ENCODE peak calls at places on chromosomes 3 and 15, in eight cellular contexts. H is bronchial epithelial cell, R is HFF-Myc, L is HL-60, C is uterus, J is AG09309, M is heart right ventricle, Z is NB4. S is an unnamed sample.

GRCh38 chr3:10552631-10552943 is 47.2 kb upstream of the ATP2B2 start:
- DNase-seq in R (no peak), C (no peak), H (no peak), Z (peak), L (peak), M (no peak), J (no peak), S (no peak)

GRCh38 chr3:14371573-14372474 is 30.6 kb upstream of the SLC6A6 start:
- DNase-seq in R (peak), H (peak), L (peak), M (peak), C (no peak), J (peak), Z (peak), S (peak)

GRCh38 chr3:37811625-37812356 is 49.9 kb upstream of the CTDSPL start:
- DNase-seq in Z (no peak), L (no peak), M (no peak), R (no peak), J (no peak), C (no peak), H (no peak), S (no peak)

GRCh38 chr3:30557904-30558303 is 48.5 kb upstream of the TGFBR2 start:
- DNase-seq in R (no peak), J (no peak), M (no peak), Z (no peak), H (no peak), C (no peak), L (no peak), S (no peak)

GRCh38 chr3:1118074-1118473 is 25.2 kb downstream of the CNTN6 start:
- DNase-seq in J (no peak), Z (no peak), C (no peak), R (no peak), H (peak), M (no peak), L (no peak), S (no peak)

GRCh38 chr3:39485547-39485946 is 18.1 kb downstream of the MOBP start:
- DNase-seq in L (no peak), J (no peak), R (no peak), M (no peak), Z (no peak), H (no peak), C (no peak), S (no peak)

GRCh38 chr3:50574280-50574831 is 5.0 kb downstream of the HEMK1 start:
- DNase-seq in M (no peak), Z (no peak), H (no peak), R (no peak), J (no peak), L (no peak), C (no peak), S (peak)

GRCh38 chr3:149970716-149971402 is at the start of gene PFN2:
- DNase-seq in R (no peak), Z (peak), J (no peak), L (no peak), C (peak), H (peak), M (peak), S (peak)

GRCh38 chr3:142716102-142716501 is 7.7 kb upstream of the TRPC1 start:
- DNase-seq in H (no peak), J (no peak), R (no peak), Z (no peak), C (no peak), M (no peak), L (no peak), S (no peak)

GRCh38 chr3:177104299-177104992 is 92.8 kb downstream of the TBL1XR1 start:
- DNase-seq in M (no peak), H (no peak), Z (no peak), J (no peak), C (no peak), L (no peak), R (no peak), S (no peak)

GRCh38 chr3:36597422-36597821 is 166.9 kb downstream of the DCLK3 start:
- DNase-seq in Z (peak), R (no peak), C (no peak), J (peak), H (peak), L (no peak), M (no peak), S (no peak)

GRCh38 chr15:85354432-85354831 is 26.0 kb upstream of the AKAP13 start:
- DNase-seq in Z (no peak), C (no peak), H (no peak), R (no peak), M (no peak), L (no peak), J (no peak), S (no peak)

GRCh38 chr15:40843885-40844542 is at the start of gene SPINT1:
- DNase-seq in C (no peak), Z (peak), M (peak), H (peak), L (no peak), R (no peak), J (no peak), S (peak)

GRCh38 chr3:173096994-173097785 is 43.8 kb downstream of the SPATA16 start:
- DNase-seq in L (no peak), Z (no peak), M (no peak), C (no peak), H (peak), R (no peak), J (no peak), S (no peak)

GRCh38 chr3:150078983-150079739 is 108.5 kb upstream of the PFN2 start:
- DNase-seq in M (no peak), H (peak), J (peak), Z (no peak), C (peak), R (no peak), L (no peak), S (no peak)

GRCh38 chr3:98333989-98334606 is 19.6 kb upstream of the OR5K4 start:
- DNase-seq in M (no peak), R (peak), C (no peak), H (no peak), J (no peak), Z (no peak), L (no peak), S (no peak)

GRCh38 chr15:65377976-65378366 is at the start of gene IGDCC3:
- DNase-seq in Z (no peak), L (no peak), J (no peak), C (no peak), H (no peak), R (no peak), M (no peak), S (no peak)
- H3K4me3 ChIP-seq in Z (no peak), L (no peak), J (peak), C (peak), H (peak), R (peak), M (peak), S (no peak)

DNA sequence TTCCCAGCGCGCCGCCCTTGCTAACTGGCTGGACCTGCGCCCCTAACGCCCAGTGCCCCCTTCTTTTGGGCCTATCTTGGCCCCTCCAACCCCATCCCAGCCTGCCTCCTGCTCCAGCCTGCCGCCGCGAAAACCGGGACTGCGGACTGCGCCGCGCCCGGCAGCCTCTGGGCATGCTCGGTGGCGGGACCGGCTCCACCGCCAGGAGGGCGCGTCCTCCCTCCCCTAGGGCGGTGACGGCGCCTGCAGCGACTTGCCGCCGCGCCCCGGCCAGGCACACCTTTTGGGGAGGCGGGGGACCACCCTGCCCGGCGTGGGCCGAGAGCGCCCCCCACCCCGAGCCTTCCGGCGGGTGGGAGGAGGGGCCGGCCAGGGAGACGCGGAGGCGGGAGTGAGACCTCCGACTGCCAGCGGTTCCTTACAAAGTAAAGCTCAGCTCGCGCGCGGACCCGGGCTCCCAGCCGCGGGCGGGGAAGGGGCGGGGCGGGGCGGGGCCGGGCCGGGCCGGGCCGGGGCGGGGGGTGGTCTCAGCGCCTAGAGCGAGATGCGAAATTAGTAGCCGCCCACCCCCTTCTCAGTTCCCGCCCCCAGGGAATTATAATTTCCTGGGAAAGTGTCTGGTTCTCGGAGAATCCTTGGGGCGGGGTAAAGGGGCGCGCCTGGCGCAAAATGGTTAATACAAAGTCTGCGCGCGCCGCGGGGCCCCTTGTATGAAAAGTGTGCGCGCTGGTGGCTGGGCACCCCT is 225.0 kb upstream of the IL12A start:
- DNase-seq in M (peak), L (no peak), J (peak), C (peak), R (peak), H (peak), Z (no peak), S (peak)
- TF ChIP-seq CTCF in M (peak), L (no peak), J (peak), C (peak), R (no peak), H (peak), Z (no peak), S (no peak)

GRCh38 chr3:135237371-135237770 is 442.3 kb downstream of the EPHB1 start:
- DNase-seq in M (no peak), J (no peak), R (no peak), H (no peak), L (no peak), Z (peak), C (no peak), S (no peak)

GRCh38 chr3:135239485-135239884 is 444.4 kb downstream of the EPHB1 start:
- DNase-seq in R (no peak), J (no peak), C (no peak), H (no peak), M (no peak), L (no peak), Z (no peak), S (no peak)

GRCh38 chr3:135240426-135240825 is 445.4 kb downstream of the EPHB1 start:
- DNase-seq in M (no peak), Z (peak), L (no peak), C (no peak), R (no peak), H (no peak), J (no peak), S (peak)

GRCh38 chr3:135238201-135238600 is 443.1 kb downstream of the EPHB1 start:
- DNase-seq in M (no peak), R (no peak), H (no peak), Z (no peak), J (no peak), L (no peak), C (no peak), S (no peak)

DNA sequence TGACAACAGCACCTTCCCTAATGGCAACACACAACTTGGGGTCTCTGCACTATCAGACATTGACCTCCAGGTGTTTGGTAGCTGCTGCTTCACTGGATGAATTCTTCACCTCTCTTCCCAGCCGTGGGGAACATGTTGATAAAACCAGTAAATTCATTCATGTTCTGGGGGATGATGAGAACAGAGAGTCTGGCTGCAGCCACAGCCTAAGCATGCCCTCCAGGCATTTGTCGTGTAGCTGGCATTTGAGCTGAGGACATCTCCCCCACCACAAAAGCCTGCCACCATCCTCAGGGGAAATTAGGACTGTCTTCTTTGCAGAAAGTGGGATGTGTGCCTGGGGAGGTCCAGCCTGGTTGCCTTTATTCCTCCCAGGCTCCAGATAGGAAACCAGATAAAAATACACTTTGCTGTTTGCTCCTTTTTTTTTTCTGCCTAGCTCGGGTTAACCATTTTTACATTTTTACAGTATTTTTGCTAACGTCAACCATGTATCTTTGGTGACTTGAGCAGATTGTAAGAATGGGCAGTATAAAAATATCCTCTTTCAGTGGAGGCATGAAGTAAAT is 443.9 kb downstream of the EPHB1 start:
- DNase-seq in R (no peak), J (no peak), L (no peak), Z (no peak), C (no peak), H (no peak), M (no peak), S (no peak)
- H3K4me3 ChIP-seq in R (no peak), J (no peak), L (no peak), Z (no peak), C (no peak), H (no peak), M (no peak), S (no peak)

DNA sequence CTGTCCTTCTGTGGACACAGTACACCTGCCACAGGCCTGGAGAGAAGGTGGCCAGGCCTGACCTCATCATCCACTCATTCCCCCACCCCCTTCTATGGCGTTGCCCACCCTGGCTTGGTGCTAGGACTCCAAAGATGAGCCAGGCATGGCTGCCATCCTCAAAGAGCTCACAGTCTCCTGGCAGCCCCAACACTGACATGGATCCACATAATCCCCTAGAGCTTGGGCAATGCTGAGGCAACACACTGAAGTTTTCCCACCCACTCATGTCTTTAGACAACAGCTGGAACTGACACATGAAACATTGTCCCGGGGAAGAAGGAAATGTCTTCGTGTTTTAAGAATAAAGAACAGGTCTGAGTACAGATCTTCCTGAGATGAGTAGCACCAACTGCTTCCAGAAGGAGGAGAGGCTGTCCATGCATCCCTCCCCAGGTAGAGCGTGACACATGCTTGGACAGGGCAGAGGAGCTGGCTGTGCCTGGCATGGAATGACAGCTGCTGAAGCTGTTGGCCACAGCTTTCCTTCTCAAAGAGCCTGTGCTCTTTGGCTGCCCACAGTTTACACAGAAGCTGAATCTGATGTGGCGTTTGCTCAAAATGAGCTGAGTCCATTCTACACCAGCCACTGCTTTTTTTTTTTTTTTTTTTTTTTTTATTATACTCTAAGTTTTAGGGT is 70.1 kb downstream of the HOMER2 start:
- DNase-seq in Z (no peak), C (no peak), M (no peak), H (no peak), R (no peak), J (no peak), L (no peak), S (no peak)
- TF ChIP-seq CTCF in Z (no peak), C (no peak), M (no peak), H (no peak), R (no peak), J (no peak), L (no peak), S (no peak)

DNA sequence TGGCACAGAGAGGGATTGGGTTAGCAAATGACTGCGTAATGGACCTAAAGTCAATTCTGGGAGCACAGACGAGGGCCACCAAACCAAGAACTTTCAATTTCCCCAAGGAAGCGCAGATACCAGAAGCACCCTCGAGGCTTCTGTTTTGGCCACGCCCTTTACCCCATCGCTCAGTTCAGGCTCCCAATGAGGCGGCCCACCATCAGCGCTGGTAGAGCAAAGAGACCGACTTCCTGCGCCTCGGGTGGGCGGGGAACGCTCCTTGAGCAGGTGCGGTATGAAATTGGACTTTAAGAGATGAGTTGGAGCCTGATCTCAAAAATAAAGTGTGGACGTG is 603 bp upstream of the SPSB4 start:
- DNase-seq in H (no peak), Z (no peak), C (no peak), R (no peak), J (no peak), L (no peak), M (no peak), S (no peak)
- H3K4me3 ChIP-seq in H (peak), Z (no peak), C (no peak), R (no peak), J (no peak), L (peak), M (peak), S (no peak)

DNA sequence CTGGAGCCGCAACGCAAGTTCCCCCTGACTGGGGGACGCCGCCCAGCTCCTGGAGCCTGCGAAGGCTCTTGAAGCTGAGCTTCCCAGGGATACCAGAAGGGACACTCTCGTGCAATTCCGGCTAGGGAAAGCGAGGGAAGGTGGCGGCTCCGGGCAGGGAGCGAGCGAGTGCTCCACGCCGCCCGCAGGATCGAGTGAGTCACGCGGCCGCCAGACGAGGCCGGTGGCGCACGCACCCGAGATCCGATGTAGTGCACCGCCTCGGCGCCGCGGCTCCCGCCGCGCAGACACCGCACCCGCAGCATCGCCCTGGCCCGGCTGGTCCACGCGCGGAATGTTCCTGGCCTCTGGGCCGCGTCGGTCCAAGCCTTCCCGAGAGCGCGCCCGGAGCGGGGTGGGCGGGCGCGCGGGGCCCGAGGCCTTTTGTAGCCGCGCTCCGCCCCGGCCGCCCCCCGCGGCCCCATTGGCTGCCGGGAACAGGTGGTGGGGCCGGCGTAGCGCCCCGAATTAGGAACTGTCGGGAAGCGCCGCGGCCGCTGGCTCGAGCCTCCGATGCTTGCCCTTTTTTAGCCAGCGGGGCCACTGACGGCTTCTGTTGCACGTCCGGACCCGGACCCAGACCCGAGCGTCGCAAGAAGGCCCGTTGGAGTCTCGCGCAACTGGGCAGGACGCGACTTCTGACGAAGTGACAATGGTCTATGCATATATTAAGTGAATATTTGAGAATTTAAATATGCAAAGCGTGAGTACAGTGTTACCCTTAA is at the start of gene GATM:
- DNase-seq in M (peak), C (peak), Z (peak), L (peak), J (peak), H (peak), R (peak), S (peak)
- TF ChIP-seq CTCF in M (peak), C (peak), Z (no peak), L (no peak), J (peak), H (peak), R (peak), S (peak)